ENCODE peak calls at places on chromosomes 1 and 21, in ten cellular contexts. N is RCC 7860, O is HT1080, R is T-helper 1 cell, B is AG08396, M is GM10248, C is psoas muscle, D is NCI-H1694 treated with DMSO at 0.1 percent for 48 hours, P is NAMALWA, Q is pancreas. E is an unnamed sample.

GRCh38 chr1:33081554-33082305 is 777 bp downstream of the AZIN2 start:
- DNase-seq in N (no peak), O (no peak), R (no peak), B (no peak), M (no peak), C (no peak), D (no peak), P (no peak), Q (no peak), E (no peak)

GRCh38 chr1:53618218-53619087 is 120.5 kb downstream of the GLIS1 start:
- DNase-seq in N (no peak), O (no peak), R (no peak), B (no peak), M (no peak), C (no peak), D (no peak), P (no peak), Q (no peak), E (no peak)

GRCh38 chr1:160177231-160177630 is 13.1 kb upstream of the CASQ1 start:
- DNase-seq in N (no peak), O (no peak), R (no peak), B (no peak), M (no peak), C (no peak), D (no peak), P (no peak), Q (no peak), E (no peak)

GRCh38 chr1:217924924-217925323 is 293.8 kb downstream of the SPATA17 start:
- DNase-seq in N (no peak), O (no peak), R (no peak), B (no peak), M (no peak), C (no peak), D (no peak), P (no peak), Q (no peak), E (no peak)

GRCh38 chr1:228884196-228884595 is 148.9 kb downstream of the RHOU start:
- DNase-seq in N (no peak), O (no peak), R (no peak), B (no peak), M (no peak), C (no peak), D (no peak), P (no peak), Q (no peak), E (no peak)

GRCh38 chr1:58060548-58061170 is 485.9 kb downstream of the OMA1 start:
- DNase-seq in N (no peak), O (no peak), R (no peak), B (no peak), M (no peak), C (no peak), D (no peak), P (no peak), Q (no peak), E (no peak)

GRCh38 chr1:156432109-156433018 is 63.4 kb downstream of the RHBG start:
- DNase-seq in N (no peak), O (no peak), R (no peak), B (no peak), M (no peak), C (no peak), D (no peak), P (no peak), Q (no peak), E (no peak)

GRCh38 chr21:38831526-38832467 is 26.1 kb downstream of the ETS2 start:
- DNase-seq in N (peak), O (peak), R (no peak), B (peak), M (peak), C (peak), D (no peak), P (peak), Q (peak), E (peak)

GRCh38 chr1:202189012-202189790 is 4.4 kb upstream of the LGR6 start:
- DNase-seq in N (no peak), O (peak), R (peak), B (peak), M (peak), C (peak), D (peak), P (peak), Q (peak), E (peak)

GRCh38 chr1:169363046-169363756 is 4.4 kb downstream of the NME7 start:
- DNase-seq in N (peak), O (peak), R (no peak), B (peak), M (peak), C (no peak), D (no peak), P (no peak), Q (no peak), E (peak)

GRCh38 chr1:236090741-236091147 is 25.9 kb upstream of the NID1 start:
- DNase-seq in N (no peak), O (no peak), R (no peak), B (no peak), M (no peak), C (no peak), D (no peak), P (no peak), Q (no peak), E (no peak)

GRCh38 chr1:28172690-28173150 is 3.8 kb downstream of the PTAFR start:
- DNase-seq in N (no peak), O (no peak), R (no peak), B (no peak), M (peak), C (no peak), D (no peak), P (peak), Q (no peak), E (peak)

GRCh38 chr1:160117709-160118183 is 2.2 kb downstream of the ATP1A2 start:
- DNase-seq in N (no peak), O (no peak), R (no peak), B (peak), M (no peak), C (no peak), D (no peak), P (no peak), Q (no peak), E (no peak)

GRCh38 chr21:44518684-44519083 is 21.3 kb downstream of the KRTAP10-1 start:
- DNase-seq in N (no peak), O (no peak), R (no peak), B (no peak), M (no peak), C (no peak), D (no peak), P (no peak), Q (no peak), E (no peak)

GRCh38 chr1:221699582-221700519 is 42.0 kb downstream of the DUSP10 start:
- DNase-seq in N (peak), O (no peak), R (no peak), B (peak), M (no peak), C (no peak), D (no peak), P (no peak), Q (no peak), E (no peak)

GRCh38 chr1:74356493-74356892 is 121.3 kb downstream of the TNNI3K start:
- DNase-seq in N (no peak), O (peak), R (no peak), B (no peak), M (no peak), C (no peak), D (no peak), P (no peak), Q (no peak), E (no peak)

GRCh38 chr1:31860576-31860975 is 44.8 kb upstream of the SPOCD1 start:
- DNase-seq in N (no peak), O (no peak), R (no peak), B (no peak), M (no peak), C (no peak), D (no peak), P (no peak), Q (no peak), E (no peak)

GRCh38 chr1:225825606-225826005 is 15.7 kb downstream of the EPHX1 start:
- DNase-seq in N (no peak), O (no peak), R (no peak), B (no peak), M (no peak), C (no peak), D (no peak), P (no peak), Q (no peak), E (no peak)

GRCh38 chr1:172397221-172397620 is 23.3 kb upstream of the C1orf105 start:
- DNase-seq in N (no peak), O (peak), R (no peak), B (no peak), M (peak), C (no peak), D (no peak), P (no peak), Q (no peak), E (no peak)

GRCh38 chr1:181126871-181127587 is 38.5 kb downstream of the IER5 start:
- DNase-seq in N (peak), O (no peak), R (no peak), B (no peak), M (no peak), C (no peak), D (peak), P (no peak), Q (no peak), E (no peak)

GRCh38 chr1:37793773-37794371 is at the start of gene MANEAL:
- DNase-seq in N (peak), O (peak), R (no peak), B (peak), M (peak), C (peak), D (peak), P (peak), Q (peak), E (peak)